ENCODE peak calls at places on chromosomes 4 and X, in seven cellular contexts. O is pancreas; G is GM04504; Y is NCI-H345; S is SK-MEL-5; B is naive thymus-derived CD4-positive, alpha-beta T cell; T is activated CD4-positive, alpha-beta T cell treated with anti-CD3 and anti-CD28 coated beads for 24 hours. P is an unnamed sample.

GRCh38 chr4:7266525-7267292 is 74.4 kb downstream of the SORCS2 start:
- DNase-seq in O (no peak), G (peak; percentile 74), Y (no peak), S (no peak), B (no peak), T (no peak), P (no peak)

GRCh38 chrX:39125834-39126233 is 324.6 kb downstream of the MID1IP1 start:
- DNase-seq in O (no peak), G (no peak), Y (no peak), S (no peak), B (no peak), T (no peak), P (no peak)

GRCh38 chr4:42104521-42104920 is 47.9 kb downstream of the BEND4 start:
- DNase-seq in O (no peak), G (no peak), Y (no peak), S (no peak), B (no peak), T (no peak), P (no peak)

GRCh38 chr4:137981277-137981676 is 260.9 kb downstream of the SLC7A11 start:
- DNase-seq in O (no peak), G (no peak), Y (no peak), S (peak; percentile 44), B (no peak), T (no peak), P (no peak)

GRCh38 chr4:118843237-118843636 is 7.3 kb upstream of the SEC24D start:
- DNase-seq in O (no peak), G (no peak), Y (no peak), S (no peak), B (no peak), T (no peak), P (no peak)

GRCh38 chr4:125961626-125962025 is 646.9 kb downstream of the FAT4 start:
- DNase-seq in O (peak; percentile 21), G (no peak), Y (no peak), S (no peak), B (no peak), T (no peak), P (no peak)

GRCh38 chr4:17367201-17367600 is 144.7 kb downstream of the QDPR start:
- DNase-seq in O (no peak), G (no peak), Y (no peak), S (no peak), B (no peak), T (no peak), P (no peak)

GRCh38 chr4:106315476-106315967 is 487 bp downstream of the TBCK start:
- DNase-seq in O (no peak), G (no peak), Y (no peak), S (peak; percentile 24), B (no peak), T (no peak), P (no peak)

GRCh38 chr4:113969935-113970334 is 9.5 kb downstream of the ARSJ start:
- DNase-seq in O (no peak), G (no peak), Y (no peak), S (no peak), B (no peak), T (no peak), P (no peak)

GRCh38 chr4:174835536-174835935 is 6.5 kb upstream of the GLRA3 start:
- DNase-seq in O (no peak), G (no peak), Y (no peak), S (no peak), B (no peak), T (no peak), P (no peak)

P was measured in DMS79.